ENCODE peak calls at places on chromosomes 2 and 18, in four cellular contexts. One of them, this sample, is unnamed.

GRCh38 chr2:101112772-101113157 is 38.4 kb downstream of the TBC1D8 start:
- DNase-seq in K562: no peak
- DNase-seq in GM12878: no peak
- DNase-seq in IMR-90: no peak
- DNase-seq in this sample: no peak

GRCh38 chr2:95294579-95295250 is 2.4 kb upstream of the KCNIP3 start:
- DNase-seq in K562: no peak
- DNase-seq in GM12878: no peak
- DNase-seq in IMR-90: no peak
- DNase-seq in this sample: no peak

GRCh38 chr2:46849741-46850474 is 65.7 kb downstream of the MCFD2 start:
- DNase-seq in K562: peak
- DNase-seq in GM12878: no peak
- DNase-seq in IMR-90: peak
- DNase-seq in this sample: no peak

GRCh38 chr18:68779169-68779568 is 18.7 kb upstream of the CCDC102B start:
- DNase-seq in K562: no peak
- DNase-seq in GM12878: no peak
- DNase-seq in IMR-90: peak
- DNase-seq in this sample: no peak

GRCh38 chr2:194346189-194346588 is 1310.8 kb upstream of the SLC39A10 start:
- DNase-seq in K562: no peak
- DNase-seq in GM12878: no peak
- DNase-seq in IMR-90: no peak
- DNase-seq in this sample: no peak

GRCh38 chr2:226172939-226173338 is 626.7 kb downstream of the IRS1 start:
- DNase-seq in K562: no peak
- DNase-seq in GM12878: no peak
- DNase-seq in IMR-90: no peak
- DNase-seq in this sample: no peak

GRCh38 chr2:219274392-219274921 is 4.7 kb upstream of the DNAJB2 start:
- DNase-seq in K562: no peak
- DNase-seq in GM12878: no peak
- DNase-seq in IMR-90: peak
- DNase-seq in this sample: peak

GRCh38 chr18:36035253-36035652 is 32.1 kb downstream of the RPRD1A start:
- DNase-seq in K562: no peak
- DNase-seq in GM12878: no peak
- DNase-seq in IMR-90: no peak
- DNase-seq in this sample: no peak

GRCh38 chr2:183019718-183020442 is 18.4 kb downstream of the NCKAP1 start:
- DNase-seq in K562: no peak
- DNase-seq in GM12878: no peak
- DNase-seq in IMR-90: no peak
- DNase-seq in this sample: no peak

GRCh38 chr2:129817175-129817574 is 162.3 kb upstream of the RAB6C start:
- DNase-seq in K562: no peak
- DNase-seq in GM12878: no peak
- DNase-seq in IMR-90: no peak
- DNase-seq in this sample: no peak

GRCh38 chr2:121513597-121514333 is 16.9 kb upstream of the RNU4ATAC start:
- DNase-seq in K562: no peak
- DNase-seq in GM12878: no peak
- DNase-seq in IMR-90: no peak
- DNase-seq in this sample: no peak

GRCh38 chr2:71226965-71227560 is at the start of gene PAIP2B:
- DNase-seq in K562: peak
- DNase-seq in GM12878: peak
- DNase-seq in IMR-90: peak
- DNase-seq in this sample: peak

GRCh38 chr18:864872-865273 is 39.8 kb upstream of the ADCYAP1 start:
- DNase-seq in K562: peak
- DNase-seq in GM12878: no peak
- DNase-seq in IMR-90: peak
- DNase-seq in this sample: peak

GRCh38 chr2:166653185-166653813 is 159.2 kb upstream of the SCN7A start:
- DNase-seq in K562: no peak
- DNase-seq in GM12878: no peak
- DNase-seq in IMR-90: peak
- DNase-seq in this sample: no peak

GRCh38 chr2:113818382-113818951 is 62.0 kb upstream of the SLC35F5 start:
- DNase-seq in K562: peak
- DNase-seq in GM12878: no peak
- DNase-seq in IMR-90: peak
- DNase-seq in this sample: peak

GRCh38 chr18:8703181-8703638 is 2.1 kb upstream of the MTCL1 start:
- DNase-seq in K562: no peak
- DNase-seq in GM12878: no peak
- DNase-seq in IMR-90: no peak
- DNase-seq in this sample: no peak

GRCh38 chr2:126804347-126804746 is 94.3 kb upstream of the TEX51 start:
- DNase-seq in K562: no peak
- DNase-seq in GM12878: no peak
- DNase-seq in IMR-90: no peak
- DNase-seq in this sample: no peak

GRCh38 chr2:156110890-156111289 is 221.6 kb downstream of the NR4A2 start:
- DNase-seq in K562: peak
- DNase-seq in GM12878: no peak
- DNase-seq in IMR-90: no peak
- DNase-seq in this sample: peak

GRCh38 chr2:239109041-239109915 is 261.4 kb downstream of the TWIST2 start:
- DNase-seq in K562: no peak
- DNase-seq in GM12878: no peak
- DNase-seq in IMR-90: peak
- DNase-seq in this sample: no peak

GRCh38 chr2:9764153-9764778 is 79.0 kb upstream of the TAF1B start:
- DNase-seq in K562: no peak
- DNase-seq in GM12878: no peak
- DNase-seq in IMR-90: no peak
- DNase-seq in this sample: no peak

GRCh38 chr2:145203931-145204330 is 684.0 kb upstream of the ZEB2 start:
- DNase-seq in K562: no peak
- DNase-seq in GM12878: no peak
- DNase-seq in IMR-90: no peak
- DNase-seq in this sample: no peak

GRCh38 chr2:71558300-71559051 is 105.1 kb downstream of the DYSF start:
- DNase-seq in K562: no peak
- DNase-seq in GM12878: no peak
- DNase-seq in IMR-90: no peak
- DNase-seq in this sample: peak

GRCh38 chr2:669323-669722 is 7.9 kb downstream of the TMEM18 start:
- DNase-seq in K562: no peak
- DNase-seq in GM12878: no peak
- DNase-seq in IMR-90: peak
- DNase-seq in this sample: no peak

GRCh38 chr18:25147878-25148488 is 204.0 kb downstream of the ZNF521 start:
- DNase-seq in K562: no peak
- DNase-seq in GM12878: no peak
- DNase-seq in IMR-90: no peak
- DNase-seq in this sample: no peak

GRCh38 chr18:11689972-11690570 is 1.0 kb downstream of the GNAL start:
- DNase-seq in K562: no peak
- DNase-seq in GM12878: no peak
- DNase-seq in IMR-90: peak
- DNase-seq in this sample: peak
- TF ChIP-seq ELK1 in K562: no peak
- TF ChIP-seq ELK1 in GM12878: no peak
- TF ChIP-seq ELK1 in IMR-90: no peak
- TF ChIP-seq ELK1 in this sample: no peak

DNA sequence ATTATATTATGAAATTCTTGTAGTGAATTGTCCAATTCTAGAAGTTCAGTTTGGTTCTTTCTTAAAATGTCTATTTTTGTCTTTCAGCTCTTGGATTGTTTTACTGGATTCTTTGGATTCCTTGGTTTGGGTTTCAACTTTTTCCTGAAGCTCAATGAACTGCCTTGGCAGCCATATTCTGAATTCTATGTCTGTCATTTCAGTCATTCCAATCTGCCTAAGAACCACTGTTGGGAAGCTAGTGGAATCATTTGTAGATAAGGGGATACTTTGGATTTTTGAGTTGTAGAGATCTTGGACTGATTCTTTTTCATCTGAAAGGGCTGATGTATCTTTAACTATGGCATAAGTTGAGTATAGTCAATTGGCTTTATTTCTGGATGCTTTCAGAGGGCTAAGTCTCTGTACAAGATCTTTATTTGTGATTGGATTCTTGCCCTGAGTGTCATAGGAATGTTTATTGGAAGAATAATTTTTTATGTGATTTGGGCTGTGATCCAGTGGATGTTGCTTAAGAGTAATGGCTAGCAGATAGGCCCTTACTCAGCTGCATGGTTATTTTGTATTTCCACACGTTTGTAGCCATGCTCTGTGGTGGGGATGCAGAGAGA is 42.3 kb downstream of the SERPINB7 start:
- DNase-seq in K562: no peak
- DNase-seq in GM12878: no peak
- DNase-seq in IMR-90: peak
- DNase-seq in this sample: no peak
- TF ChIP-seq ELK1 in K562: no peak
- TF ChIP-seq ELK1 in GM12878: no peak
- TF ChIP-seq ELK1 in IMR-90: no peak
- TF ChIP-seq ELK1 in this sample: no peak

DNA sequence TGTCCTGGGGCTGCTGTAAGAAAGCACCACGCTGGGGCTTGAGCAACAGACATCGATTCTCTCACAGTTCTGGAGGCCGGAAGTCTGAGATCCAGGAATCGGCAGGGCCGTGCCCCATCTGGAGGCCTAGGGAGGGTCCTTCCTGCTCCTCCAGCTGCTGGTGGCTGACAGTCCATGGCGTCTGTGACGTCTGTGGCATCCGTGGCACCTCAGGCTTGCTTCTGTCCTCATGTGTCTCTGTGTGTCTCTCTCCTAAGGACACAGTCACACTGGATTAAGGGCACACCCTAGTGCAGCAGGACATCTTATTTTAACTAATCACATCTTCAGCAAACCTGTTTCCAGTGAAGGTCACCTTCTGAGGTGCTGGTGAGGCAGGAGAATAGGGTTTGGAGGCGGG is 32.6 kb upstream of the KCNF1 start:
- DNase-seq in K562: no peak
- DNase-seq in GM12878: no peak
- DNase-seq in IMR-90: no peak
- DNase-seq in this sample: no peak
- TF ChIP-seq ELK1 in K562: no peak
- TF ChIP-seq ELK1 in GM12878: no peak
- TF ChIP-seq ELK1 in IMR-90: no peak
- TF ChIP-seq ELK1 in this sample: no peak

GRCh38 chr2:133198678-133199077 is 369.6 kb downstream of the NCKAP5 start:
- DNase-seq in K562: no peak
- DNase-seq in GM12878: no peak
- DNase-seq in IMR-90: no peak
- DNase-seq in this sample: no peak
- TF ChIP-seq ELK1 in K562: no peak
- TF ChIP-seq ELK1 in GM12878: no peak
- TF ChIP-seq ELK1 in IMR-90: no peak
- TF ChIP-seq ELK1 in this sample: no peak

DNA sequence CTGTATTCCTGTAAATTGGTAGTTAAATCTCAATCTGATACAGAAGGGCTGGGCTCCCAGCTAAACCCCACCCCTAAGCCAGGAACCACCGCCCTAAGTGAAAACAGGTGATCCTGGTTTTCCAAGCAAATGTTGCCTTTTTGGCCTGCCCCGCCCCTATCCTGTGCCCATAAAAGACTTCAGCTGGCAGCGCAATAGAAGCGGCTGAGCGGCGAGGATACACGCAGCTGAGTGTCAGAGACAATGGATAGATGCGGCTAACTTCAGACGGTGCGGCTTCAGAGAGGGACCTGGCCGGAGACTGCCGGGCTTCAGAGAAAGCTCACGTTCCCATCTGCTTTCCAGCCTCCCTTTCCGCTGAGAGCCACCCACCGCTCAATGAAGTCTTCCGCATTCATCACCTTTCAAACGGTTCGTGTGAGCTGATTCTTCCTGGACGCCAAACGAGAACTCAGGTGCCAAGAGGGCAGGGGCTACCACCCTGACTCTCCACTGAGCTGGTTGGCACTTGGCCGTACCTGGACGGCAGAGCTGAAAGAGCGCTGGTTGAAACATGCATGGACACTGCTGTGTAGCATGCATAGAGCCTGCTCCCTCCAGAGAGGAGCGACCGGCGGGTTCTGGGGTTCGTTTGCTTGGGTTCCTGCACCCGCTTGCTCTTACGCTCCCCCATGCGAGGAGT is 49.5 kb upstream of the POLE4 start:
- DNase-seq in K562: no peak
- DNase-seq in GM12878: no peak
- DNase-seq in IMR-90: no peak
- DNase-seq in this sample: no peak
- TF ChIP-seq ELK1 in K562: no peak
- TF ChIP-seq ELK1 in GM12878: no peak
- TF ChIP-seq ELK1 in IMR-90: no peak
- TF ChIP-seq ELK1 in this sample: no peak

DNA sequence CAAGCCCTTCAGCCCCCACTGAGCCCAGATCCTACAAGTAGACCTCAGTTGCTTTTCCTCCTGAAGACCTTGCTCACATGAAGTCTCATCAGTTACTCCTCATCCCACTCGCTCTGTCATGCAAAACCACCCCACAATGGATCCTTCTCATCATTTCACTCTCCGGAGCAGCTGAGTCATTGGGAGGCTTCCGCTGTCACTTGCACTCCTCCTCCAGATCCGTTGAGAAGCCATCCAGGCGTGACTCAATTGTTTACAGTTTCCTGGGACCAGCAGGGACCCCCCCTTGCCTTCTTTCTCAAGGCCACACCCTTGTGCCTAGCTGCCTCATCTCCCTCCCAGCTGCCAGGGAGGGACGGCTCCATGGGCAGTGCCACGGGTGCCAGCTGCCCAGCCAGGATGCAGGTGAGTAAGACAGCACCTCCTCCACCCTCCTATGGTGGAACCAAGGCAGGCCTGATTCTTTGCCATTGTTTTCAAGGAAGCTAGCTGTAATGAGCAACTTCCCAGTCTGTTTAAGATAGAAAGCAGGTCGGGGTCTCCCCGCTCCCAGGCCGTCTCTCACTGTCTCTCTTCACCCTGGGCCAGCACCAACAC is 16.3 kb downstream of the GPR55 start:
- DNase-seq in K562: peak
- DNase-seq in GM12878: no peak
- DNase-seq in IMR-90: peak
- DNase-seq in this sample: peak
- TF ChIP-seq ELK1 in K562: no peak
- TF ChIP-seq ELK1 in GM12878: no peak
- TF ChIP-seq ELK1 in IMR-90: no peak
- TF ChIP-seq ELK1 in this sample: no peak

This sample was measured in A549.